ENCODE peak calls at places on chromosomes 6 and 20, in six cellular contexts. Q is NCI-H226; G is amygdala; H is ovary; S is non-pigmented ciliary epithelial cell; D is central memory CD8-positive, alpha-beta T cell. B is an unnamed sample.

GRCh38 chr20:47319517-47320252 is 36.8 kb downstream of the ZMYND8 start:
- DNase-seq in G (peak), D (no peak), S (peak), H (peak), Q (no peak), B (peak)

GRCh38 chr6:14265049-14266021 is 147.8 kb downstream of the CD83 start:
- DNase-seq in D (no peak), G (no peak), S (no peak), H (no peak), Q (no peak), B (no peak)

GRCh38 chr6:11536795-11537194 is 754 bp upstream of the TMEM170B start:
- DNase-seq in S (no peak), Q (no peak), G (no peak), D (no peak), H (no peak), B (no peak)

GRCh38 chr6:39347906-39348585 is 25.5 kb upstream of the KCNK16 start:
- DNase-seq in G (peak), D (peak), Q (peak), S (peak), H (peak), B (no peak)

GRCh38 chr6:52399511-52400315 is 20.4 kb upstream of the EFHC1 start:
- DNase-seq in Q (peak), D (no peak), H (peak), G (peak), S (no peak), B (no peak)

GRCh38 chr6:37460805-37461204 is 27.8 kb downstream of the CMTR1 start:
- DNase-seq in G (no peak), H (no peak), S (no peak), D (no peak), Q (no peak), B (no peak)

GRCh38 chr20:25274891-25275812 is 27.3 kb downstream of the PYGB start:
- DNase-seq in G (no peak), Q (no peak), S (no peak), D (no peak), H (peak), B (no peak)

GRCh38 chr20:53725575-53725970 is 131.9 kb upstream of the ZNF217 start:
- DNase-seq in D (no peak), H (no peak), G (no peak), S (no peak), Q (no peak), B (no peak)

GRCh38 chr6:64520050-64520449 is 884.4 kb downstream of the PHF3 start:
- DNase-seq in S (peak), H (no peak), D (no peak), G (no peak), Q (peak), B (peak)

GRCh38 chr6:112822769-112823168 is 475.6 kb downstream of the RFPL4B start:
- DNase-seq in S (no peak), G (no peak), D (no peak), Q (no peak), H (no peak), B (no peak)

GRCh38 chr6:126376682-126377081 is 36.8 kb downstream of the CENPW start:
- DNase-seq in G (no peak), H (no peak), S (no peak), Q (no peak), D (no peak), B (no peak)

GRCh38 chr6:83417880-83418663 is 12.8 kb downstream of the ME1 start:
- DNase-seq in D (no peak), Q (no peak), S (peak), G (no peak), H (no peak), B (peak)